ENCODE peak calls at places on chromosomes 6 and 20, in eight cellular contexts. T, B, Y, L, O, U, A and F are unnamed samples.

GRCh38 chr6:122692175-122692598 is 82.0 kb downstream of the PKIB start:
- DNase-seq in A (peak), B (peak), Y (peak), U (no peak), O (no peak), T (peak), L (no peak), F (peak)

GRCh38 chr20:4009305-4009704 is 6.1 kb downstream of the RNF24 start:
- DNase-seq in B (no peak), O (no peak), A (no peak), T (no peak), Y (no peak), U (no peak), L (no peak), F (no peak)

GRCh38 chr20:39271205-39271604 is 309.1 kb downstream of the DHX35 start:
- DNase-seq in Y (no peak), A (no peak), L (no peak), B (no peak), O (no peak), T (no peak), U (no peak), F (no peak)

GRCh38 chr6:152980656-152981055 is 2.2 kb downstream of the FBXO5 start:
- DNase-seq in B (no peak), A (no peak), U (no peak), L (no peak), T (no peak), O (no peak), Y (no peak), F (no peak)

GRCh38 chr6:107330190-107330589 is 129.2 kb downstream of the PDSS2 start:
- DNase-seq in T (no peak), O (peak), U (no peak), Y (no peak), B (no peak), A (no peak), L (no peak), F (no peak)

GRCh38 chr6:100078509-100078908 is 84.5 kb upstream of the MCHR2 start:
- DNase-seq in Y (no peak), B (peak), L (no peak), A (peak), U (peak), O (no peak), T (no peak), F (peak)

GRCh38 chr6:14453712-14454466 is 336.3 kb downstream of the CD83 start:
- DNase-seq in U (no peak), Y (no peak), A (no peak), T (no peak), B (no peak), L (no peak), O (no peak), F (no peak)

GRCh38 chr6:85465762-85466161 is 15.9 kb downstream of the NT5E start:
- DNase-seq in T (no peak), B (no peak), L (no peak), A (no peak), Y (no peak), O (no peak), U (no peak), F (no peak)

GRCh38 chr20:63890201-63890576 is 4.7 kb upstream of the DNAJC5 start:
- DNase-seq in T (no peak), A (no peak), L (no peak), O (no peak), B (no peak), U (no peak), Y (no peak), F (no peak)

GRCh38 chr6:105318660-105319059 is 84.2 kb downstream of the PREP start:
- DNase-seq in B (peak), U (no peak), L (no peak), T (no peak), A (no peak), O (no peak), Y (no peak), F (peak)